ENCODE peak calls at places on chromosomes 6 and 20, in five cellular contexts. M is cardiac fibroblast, G is right lobe of liver, E is progenitor cell of endocrine pancreas, R is GM10248. O is an unnamed sample.

GRCh38 chr6:7156666-7157278 is 49.0 kb downstream of the RREB1 start:
- DNase-seq in R (no peak), E (no peak), G (no peak), M (peak; percentile 88), O (no peak)

GRCh38 chr6:138509371-138509770 is 10.1 kb upstream of the NHSL1 start:
- DNase-seq in E (no peak), R (peak; percentile 28), G (no peak), M (peak; percentile 74), O (no peak)

GRCh38 chr6:90127589-90127988 is 169.1 kb downstream of the BACH2 start:
- DNase-seq in R (no peak), G (no peak), E (no peak), M (no peak), O (no peak)

GRCh38 chr6:28922004-28922840 is 1.6 kb downstream of the TRIM27 start:
- DNase-seq in R (no peak), E (no peak), G (no peak), M (peak; percentile 52), O (no peak)

GRCh38 chr6:45930419-45931059 is 85.1 kb downstream of the CLIC5 start:
- DNase-seq in M (peak; percentile 75), G (peak; percentile 68), R (peak; percentile 68), E (peak; percentile 55), O (no peak)

GRCh38 chr6:111757342-111757741 is 115.9 kb downstream of the FYN start:
- DNase-seq in E (no peak), R (no peak), M (peak; percentile 76), G (no peak), O (no peak)

GRCh38 chr6:75422024-75422639 is 71.5 kb downstream of the FILIP1 start:
- DNase-seq in R (no peak), M (peak; percentile 71), G (no peak), E (no peak), O (no peak)

GRCh38 chr20:44182135-44182765 is 4.7 kb downstream of the JPH2 start:
- DNase-seq in R (no peak), G (no peak), M (no peak), E (no peak), O (no peak)

GRCh38 chr20:57748601-57749130 is 38.9 kb upstream of the PMEPA1 start:
- DNase-seq in R (peak; percentile 66), M (peak; percentile 66), G (peak; percentile 62), E (no peak), O (peak; percentile 98)

GRCh38 chr20:39800548-39800947 is 838.4 kb downstream of the DHX35 start:
- DNase-seq in G (no peak), R (peak; percentile 22), M (peak; percentile 77), E (no peak), O (no peak)

GRCh38 chr20:21129861-21130260 is 4.0 kb downstream of the KIZ start:
- DNase-seq in M (no peak), G (no peak), E (no peak), R (no peak), O (no peak)

GRCh38 chr6:20936949-20937348 is 402.7 kb downstream of the CDKAL1 start:
- DNase-seq in M (no peak), R (no peak), G (no peak), E (no peak), O (no peak)

GRCh38 chr6:37919417-37920157 is 100.1 kb downstream of the ZFAND3 start:
- DNase-seq in G (no peak), R (no peak), E (no peak), M (peak; percentile 60), O (no peak)

GRCh38 chr20:327041-327945 is 1.9 kb downstream of the SOX12 start:
- DNase-seq in G (peak; percentile 81), R (peak; percentile 94), M (peak; percentile 78), E (peak; percentile 82), O (no peak)

GRCh38 chr20:62652051-62652893 is 10.0 kb downstream of the SLCO4A1 start:
- DNase-seq in R (peak; percentile 92), E (peak; percentile 26), M (peak; percentile 97), G (peak; percentile 94), O (no peak)
- TF ChIP-seq CTCF in R (no peak), E (no peak), M (peak; percentile 5), G (no peak), O (peak; percentile 39)

DNA sequence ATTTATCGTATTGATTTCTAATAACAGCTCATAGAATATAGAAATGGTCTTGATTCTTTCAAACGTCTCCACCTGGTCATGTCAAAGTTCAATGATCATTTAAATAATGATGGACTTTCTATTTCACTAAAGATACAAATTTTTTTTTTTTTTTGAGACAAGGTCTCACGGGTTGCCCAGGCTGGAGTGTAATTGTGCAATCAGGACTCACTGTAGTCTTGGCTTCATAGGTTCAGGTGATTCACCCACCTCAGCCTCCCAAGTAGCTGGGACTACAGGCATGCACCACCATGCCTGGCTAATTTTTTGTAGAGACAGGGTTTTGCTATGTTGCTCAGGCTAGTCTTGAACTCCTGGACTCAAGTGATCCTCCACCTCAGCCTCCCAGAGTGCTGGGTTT is 25.2 kb downstream of the KLHL31 start:
- DNase-seq in G (no peak), R (no peak), M (no peak), E (no peak), O (no peak)
- TF ChIP-seq CTCF in G (no peak), R (no peak), M (no peak), E (no peak), O (no peak)

GRCh38 chr6:1313755-1314503 is 2.0 kb downstream of the FOXQ1 start:
- DNase-seq in M (no peak), G (peak; percentile 71), R (no peak), E (peak; percentile 57), O (no peak)
- TF ChIP-seq CTCF in M (no peak), G (peak; percentile 43), R (no peak), E (peak; percentile 69), O (peak; percentile 63)

GRCh38 chr6:43009124-43009523 is 4.6 kb downstream of the MEA1 start:
- DNase-seq in M (peak; percentile 51), G (no peak), E (no peak), R (peak; percentile 32), O (no peak)
- TF ChIP-seq CTCF in M (peak; percentile 47), G (peak; percentile 24), E (peak; percentile 51), R (peak; percentile 46), O (peak; percentile 76)

GRCh38 chr6:166834049-166834448 is 122.3 kb downstream of the RNASET2 start:
- DNase-seq in G (no peak), R (no peak), M (no peak), E (no peak), O (no peak)
- TF ChIP-seq CTCF in G (no peak), R (no peak), M (no peak), E (no peak), O (no peak)

GRCh38 chr20:18258126-18258860 is 30.0 kb upstream of the ZNF133 start:
- DNase-seq in R (no peak), G (no peak), M (no peak), E (no peak), O (no peak)
- TF ChIP-seq CTCF in R (no peak), G (no peak), M (no peak), E (no peak), O (no peak)

GRCh38 chr6:25013249-25013648 is 77.5 kb upstream of the RIPOR2 start:
- DNase-seq in R (no peak), E (no peak), G (no peak), M (no peak), O (no peak)
- TF ChIP-seq CTCF in R (peak; percentile 30), E (no peak), G (no peak), M (peak; percentile 21), O (peak; percentile 60)

O was measured in chondrocyte.